ENCODE peak calls at places on chromosome X, in nine cellular contexts. One of them, this sample, is unnamed.

GRCh38 chrX:48714573-48714972 is 18.0 kb downstream of the SUV39H1 start:
- DNase-seq in K562: no peak
- DNase-seq in osteoblast: no peak
- DNase-seq in GM23248: peak; percentile 56
- DNase-seq in astrocyte: no peak
- DNase-seq in keratinocyte: no peak
- DNase-seq in mesenchymal stem cell: no peak
- DNase-seq in PC-3: peak; percentile 4
- DNase-seq in fibroblast of lung: no peak
- DNase-seq in this sample: no peak

GRCh38 chrX:48781705-48782104 is 4.7 kb upstream of the GATA1 start:
- DNase-seq in K562: no peak
- DNase-seq in osteoblast: peak; percentile 62
- DNase-seq in GM23248: no peak
- DNase-seq in astrocyte: no peak
- DNase-seq in keratinocyte: no peak
- DNase-seq in mesenchymal stem cell: no peak
- DNase-seq in PC-3: no peak
- DNase-seq in fibroblast of lung: no peak
- DNase-seq in this sample: no peak

GRCh38 chrX:1281511-1281910 is 12.9 kb downstream of the CSF2RA start:
- DNase-seq in K562: no peak
- DNase-seq in osteoblast: peak; percentile 76
- DNase-seq in GM23248: peak; percentile 65
- DNase-seq in astrocyte: peak; percentile 20
- DNase-seq in keratinocyte: no peak
- DNase-seq in mesenchymal stem cell: peak; percentile 74
- DNase-seq in PC-3: peak; percentile 40
- DNase-seq in fibroblast of lung: peak; percentile 30
- DNase-seq in this sample: no peak

GRCh38 chrX:28010875-28011274 is 29.6 kb upstream of the DCAF8L1 start:
- DNase-seq in K562: no peak
- DNase-seq in osteoblast: no peak
- DNase-seq in GM23248: no peak
- DNase-seq in astrocyte: no peak
- DNase-seq in keratinocyte: no peak
- DNase-seq in mesenchymal stem cell: no peak
- DNase-seq in PC-3: no peak
- DNase-seq in fibroblast of lung: no peak
- DNase-seq in this sample: no peak

GRCh38 chrX:123923211-123923610 is 38.3 kb upstream of the STAG2 start:
- DNase-seq in K562: no peak
- DNase-seq in osteoblast: peak; percentile 66
- DNase-seq in GM23248: peak; percentile 13
- DNase-seq in astrocyte: no peak
- DNase-seq in keratinocyte: no peak
- DNase-seq in mesenchymal stem cell: no peak
- DNase-seq in PC-3: no peak
- DNase-seq in fibroblast of lung: peak; percentile 14
- DNase-seq in this sample: no peak

GRCh38 chrX:55057691-55058249 is 17.1 kb upstream of the PAGE2B start:
- DNase-seq in K562: peak; percentile 22
- DNase-seq in osteoblast: no peak
- DNase-seq in GM23248: peak; percentile 48
- DNase-seq in astrocyte: no peak
- DNase-seq in keratinocyte: no peak
- DNase-seq in mesenchymal stem cell: peak; percentile 35
- DNase-seq in PC-3: peak; percentile 61
- DNase-seq in fibroblast of lung: peak; percentile 12
- DNase-seq in this sample: peak; percentile 40

GRCh38 chrX:57674861-57675260 is 5.2 kb downstream of the NLRP2B start:
- DNase-seq in K562: no peak
- DNase-seq in osteoblast: no peak
- DNase-seq in GM23248: no peak
- DNase-seq in astrocyte: no peak
- DNase-seq in keratinocyte: no peak
- DNase-seq in mesenchymal stem cell: no peak
- DNase-seq in PC-3: no peak
- DNase-seq in fibroblast of lung: no peak
- DNase-seq in this sample: no peak

GRCh38 chrX:16199343-16199742 is 32.1 kb downstream of the MAGEB17 start:
- DNase-seq in K562: no peak
- DNase-seq in osteoblast: no peak
- DNase-seq in GM23248: no peak
- DNase-seq in astrocyte: no peak
- DNase-seq in keratinocyte: no peak
- DNase-seq in mesenchymal stem cell: no peak
- DNase-seq in PC-3: no peak
- DNase-seq in fibroblast of lung: no peak
- DNase-seq in this sample: no peak

GRCh38 chrX:41705042-41705441 is 16.3 kb downstream of the GPR34 start:
- DNase-seq in K562: no peak
- DNase-seq in osteoblast: no peak
- DNase-seq in GM23248: no peak
- DNase-seq in astrocyte: no peak
- DNase-seq in keratinocyte: no peak
- DNase-seq in mesenchymal stem cell: no peak
- DNase-seq in PC-3: no peak
- DNase-seq in fibroblast of lung: no peak
- DNase-seq in this sample: no peak

GRCh38 chrX:15564981-15565579 is 35.7 kb downstream of the ACE2 start:
- DNase-seq in K562: peak; percentile 42
- DNase-seq in osteoblast: no peak
- DNase-seq in GM23248: peak; percentile 66
- DNase-seq in astrocyte: peak; percentile 21
- DNase-seq in keratinocyte: peak; percentile 56
- DNase-seq in mesenchymal stem cell: peak; percentile 48
- DNase-seq in PC-3: peak; percentile 87
- DNase-seq in fibroblast of lung: peak; percentile 49
- DNase-seq in this sample: peak; percentile 21

GRCh38 chrX:115232933-115233496 is 881 bp downstream of the LRCH2 start:
- DNase-seq in K562: no peak
- DNase-seq in osteoblast: no peak
- DNase-seq in GM23248: peak; percentile 24
- DNase-seq in astrocyte: no peak
- DNase-seq in keratinocyte: no peak
- DNase-seq in mesenchymal stem cell: no peak
- DNase-seq in PC-3: no peak
- DNase-seq in fibroblast of lung: no peak
- DNase-seq in this sample: no peak

GRCh38 chrX:136711147-136711546 is 63.2 kb downstream of the CD40LG start:
- DNase-seq in K562: peak; percentile 7
- DNase-seq in osteoblast: no peak
- DNase-seq in GM23248: peak; percentile 51
- DNase-seq in astrocyte: no peak
- DNase-seq in keratinocyte: no peak
- DNase-seq in mesenchymal stem cell: peak; percentile 37
- DNase-seq in PC-3: peak; percentile 69
- DNase-seq in fibroblast of lung: no peak
- DNase-seq in this sample: peak; percentile 59

GRCh38 chrX:19544693-19545305 is 29.5 kb upstream of the MAP3K15 start:
- DNase-seq in K562: peak; percentile 47
- DNase-seq in osteoblast: peak; percentile 94
- DNase-seq in GM23248: peak; percentile 59
- DNase-seq in astrocyte: peak; percentile 22
- DNase-seq in keratinocyte: no peak
- DNase-seq in mesenchymal stem cell: peak; percentile 58
- DNase-seq in PC-3: peak; percentile 76
- DNase-seq in fibroblast of lung: peak; percentile 42
- DNase-seq in this sample: peak; percentile 55

GRCh38 chrX:48835524-48836329 is at the start of gene PCSK1N:
- DNase-seq in K562: no peak
- DNase-seq in osteoblast: peak; percentile 56
- DNase-seq in GM23248: no peak
- DNase-seq in astrocyte: no peak
- DNase-seq in keratinocyte: no peak
- DNase-seq in mesenchymal stem cell: no peak
- DNase-seq in PC-3: peak; percentile 57
- DNase-seq in fibroblast of lung: peak; percentile 18
- DNase-seq in this sample: no peak

GRCh38 chrX:49263631-49264030 is 879 bp downstream of the FOXP3 start:
- DNase-seq in K562: no peak
- DNase-seq in osteoblast: no peak
- DNase-seq in GM23248: no peak
- DNase-seq in astrocyte: no peak
- DNase-seq in keratinocyte: no peak
- DNase-seq in mesenchymal stem cell: no peak
- DNase-seq in PC-3: no peak
- DNase-seq in fibroblast of lung: no peak
- DNase-seq in this sample: no peak

GRCh38 chrX:37824491-37825224 is 22.7 kb downstream of the DYNLT3 start:
- DNase-seq in K562: no peak
- DNase-seq in osteoblast: no peak
- DNase-seq in GM23248: no peak
- DNase-seq in astrocyte: no peak
- DNase-seq in keratinocyte: no peak
- DNase-seq in mesenchymal stem cell: peak; percentile 43
- DNase-seq in PC-3: peak; percentile 47
- DNase-seq in fibroblast of lung: no peak
- DNase-seq in this sample: no peak

GRCh38 chrX:148542481-148543255 is 42.3 kb downstream of the AFF2 start:
- DNase-seq in K562: no peak
- DNase-seq in osteoblast: no peak
- DNase-seq in GM23248: no peak
- DNase-seq in astrocyte: no peak
- DNase-seq in keratinocyte: no peak
- DNase-seq in mesenchymal stem cell: no peak
- DNase-seq in PC-3: no peak
- DNase-seq in fibroblast of lung: no peak
- DNase-seq in this sample: no peak
- H2AFZ ChIP-seq in K562: no peak overlapping the region
- H2AFZ ChIP-seq in osteoblast: no peak overlapping the region
- H2AFZ ChIP-seq in GM23248: no peak overlapping the region
- H2AFZ ChIP-seq in astrocyte: no peak overlapping the region
- H2AFZ ChIP-seq in keratinocyte: no peak overlapping the region
- H2AFZ ChIP-seq in mesenchymal stem cell: no peak overlapping the region
- H2AFZ ChIP-seq in PC-3: no peak overlapping the region
- H2AFZ ChIP-seq in fibroblast of lung: no peak overlapping the region
- H2AFZ ChIP-seq in this sample: no peak overlapping the region

GRCh38 chrX:119756926-119757635 is 1.3 kb upstream of the SOWAHD start:
- DNase-seq in K562: no peak
- DNase-seq in osteoblast: peak; percentile 63
- DNase-seq in GM23248: no peak
- DNase-seq in astrocyte: no peak
- DNase-seq in keratinocyte: no peak
- DNase-seq in mesenchymal stem cell: no peak
- DNase-seq in PC-3: no peak
- DNase-seq in fibroblast of lung: no peak
- DNase-seq in this sample: peak; percentile 23
- H3K4me3 ChIP-seq in K562: no peak overlapping the region
- H3K4me3 ChIP-seq in osteoblast: no peak overlapping the region
- H3K4me3 ChIP-seq in GM23248: no peak overlapping the region
- H3K4me3 ChIP-seq in astrocyte: no peak overlapping the region
- H3K4me3 ChIP-seq in keratinocyte: no peak overlapping the region
- H3K4me3 ChIP-seq in mesenchymal stem cell: no peak overlapping the region
- H3K4me3 ChIP-seq in PC-3: peak overlapping the region; percentile 82
- H3K4me3 ChIP-seq in fibroblast of lung: no peak overlapping the region
- H3K4me3 ChIP-seq in this sample: no peak overlapping the region

GRCh38 chrX:139929876-139930275 is 3.0 kb downstream of the ATP11C start:
- DNase-seq in K562: no peak
- DNase-seq in osteoblast: no peak
- DNase-seq in GM23248: no peak
- DNase-seq in astrocyte: no peak
- DNase-seq in keratinocyte: no peak
- DNase-seq in mesenchymal stem cell: no peak
- DNase-seq in PC-3: no peak
- DNase-seq in fibroblast of lung: no peak
- DNase-seq in this sample: no peak

GRCh38 chrX:139932901-139933796 is at the start of gene ATP11C:
- DNase-seq in K562: peak; percentile 90
- DNase-seq in osteoblast: peak; percentile 92
- DNase-seq in GM23248: peak; percentile 87
- DNase-seq in astrocyte: peak; percentile 67
- DNase-seq in keratinocyte: peak; percentile 19
- DNase-seq in mesenchymal stem cell: peak; percentile 87
- DNase-seq in PC-3: peak; percentile 80
- DNase-seq in fibroblast of lung: peak; percentile 81
- DNase-seq in this sample: peak; percentile 75

GRCh38 chrX:139932077-139932900 is 564 bp downstream of the ATP11C start:
- DNase-seq in K562: peak; percentile 85
- DNase-seq in osteoblast: peak; percentile 86
- DNase-seq in GM23248: peak; percentile 72
- DNase-seq in astrocyte: no peak
- DNase-seq in keratinocyte: no peak
- DNase-seq in mesenchymal stem cell: peak; percentile 37
- DNase-seq in PC-3: peak; percentile 31
- DNase-seq in fibroblast of lung: peak; percentile 36
- DNase-seq in this sample: peak; percentile 43

GRCh38 chrX:139931646-139932076 is 1.2 kb downstream of the ATP11C start:
- DNase-seq in K562: peak; percentile 14
- DNase-seq in osteoblast: no peak
- DNase-seq in GM23248: no peak
- DNase-seq in astrocyte: no peak
- DNase-seq in keratinocyte: no peak
- DNase-seq in mesenchymal stem cell: no peak
- DNase-seq in PC-3: no peak
- DNase-seq in fibroblast of lung: no peak
- DNase-seq in this sample: no peak

DNA sequence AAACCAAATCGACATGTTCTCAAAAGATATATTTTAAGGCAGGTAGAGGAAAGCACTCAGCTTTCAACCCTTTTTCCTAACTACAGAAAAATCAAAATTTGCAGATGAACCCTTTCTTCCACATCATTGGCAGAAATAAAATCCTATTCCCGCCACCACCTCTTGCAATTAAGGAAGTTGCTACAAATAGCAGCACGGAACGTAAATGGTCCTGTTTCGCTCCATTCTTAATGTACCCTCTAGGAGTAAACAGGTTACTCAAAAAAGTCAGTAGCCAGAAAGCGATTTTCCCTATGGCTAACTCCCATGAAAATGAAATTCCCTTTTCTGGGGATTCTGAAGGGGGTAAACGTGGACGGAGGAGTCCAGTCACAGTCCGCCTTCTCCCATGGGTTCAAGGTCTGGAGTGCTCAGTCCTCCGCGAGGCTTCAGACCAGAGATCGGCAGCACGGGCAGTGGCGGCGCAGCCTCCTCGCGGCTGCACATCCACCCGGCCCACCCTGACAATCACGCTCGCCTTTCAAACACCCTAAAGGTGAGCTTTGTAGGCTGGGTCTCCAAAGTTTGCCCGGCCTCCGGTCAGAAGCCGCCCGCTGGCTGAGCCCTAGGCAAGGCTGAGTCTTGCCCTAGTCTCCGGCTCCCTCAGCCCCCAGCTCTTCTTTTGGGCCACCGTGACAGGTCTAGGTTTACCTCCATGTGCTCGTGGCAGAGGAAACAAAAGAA is 1.8 kb downstream of the ATP11C start:
- DNase-seq in K562: peak; percentile 28
- DNase-seq in osteoblast: peak; percentile 80
- DNase-seq in GM23248: peak; percentile 36
- DNase-seq in astrocyte: no peak
- DNase-seq in keratinocyte: no peak
- DNase-seq in mesenchymal stem cell: peak; percentile 31
- DNase-seq in PC-3: peak; percentile 34
- DNase-seq in fibroblast of lung: peak; percentile 10
- DNase-seq in this sample: peak; percentile 22
- H2AFZ ChIP-seq in K562: peak overlapping the region; percentile 66
- H2AFZ ChIP-seq in osteoblast: peak overlapping the region; percentile 41
- H2AFZ ChIP-seq in GM23248: peak overlapping the region; percentile 78
- H2AFZ ChIP-seq in astrocyte: no peak overlapping the region
- H2AFZ ChIP-seq in keratinocyte: peak overlapping the region; percentile 46
- H2AFZ ChIP-seq in mesenchymal stem cell: no peak overlapping the region
- H2AFZ ChIP-seq in PC-3: peak overlapping the region; percentile 78
- H2AFZ ChIP-seq in fibroblast of lung: no peak overlapping the region
- H2AFZ ChIP-seq in this sample: peak overlapping the region; percentile 38

GRCh38 chrX:2689773-2690666 is 1.1 kb upstream of the CD99 start:
- DNase-seq in K562: no peak
- DNase-seq in osteoblast: peak; percentile 66
- DNase-seq in GM23248: no peak
- DNase-seq in astrocyte: no peak
- DNase-seq in keratinocyte: no peak
- DNase-seq in mesenchymal stem cell: no peak
- DNase-seq in PC-3: no peak
- DNase-seq in fibroblast of lung: no peak
- DNase-seq in this sample: no peak
- H3K4me3 ChIP-seq in K562: no peak overlapping the region
- H3K4me3 ChIP-seq in osteoblast: no peak overlapping the region
- H3K4me3 ChIP-seq in GM23248: no peak overlapping the region
- H3K4me3 ChIP-seq in astrocyte: peak overlapping the region; percentile 3
- H3K4me3 ChIP-seq in keratinocyte: no peak overlapping the region
- H3K4me3 ChIP-seq in mesenchymal stem cell: peak overlapping the region; percentile 72
- H3K4me3 ChIP-seq in PC-3: peak overlapping the region; percentile 93
- H3K4me3 ChIP-seq in fibroblast of lung: no peak overlapping the region
- H3K4me3 ChIP-seq in this sample: no peak overlapping the region